ENCODE peak calls at places on chromosomes 12 and 14, in seven cellular contexts. J is H9, V is mesendoderm, U is IMR-90, I is neuronal stem cell, O is trophoblast cell, H is mesenchymal stem cell. L is an unnamed sample.

GRCh38 chr12:45725631-45726593 is 3.6 kb upstream of the ARID2 start:
- DNase-seq in I (peak), O (peak), J (no peak), U (peak), H (peak), V (peak), L (no peak)

GRCh38 chr14:63982629-63983028 is 129.8 kb downstream of the SYNE2 start:
- DNase-seq in H (no peak), I (no peak), U (no peak), V (no peak), J (no peak), O (no peak), L (no peak)

GRCh38 chr12:80690090-80690489 is 17.3 kb upstream of the MYF6 start:
- DNase-seq in I (no peak), H (no peak), V (no peak), U (no peak), O (no peak), J (no peak), L (no peak)

GRCh38 chr14:94355191-94355794 is 32.2 kb upstream of the SERPINA6 start:
- DNase-seq in O (peak), V (peak), J (peak), U (peak), I (peak), H (no peak), L (peak)

GRCh38 chr12:6199531-6200265 is 502 bp upstream of the CD9 start:
- DNase-seq in V (peak), U (no peak), O (no peak), I (no peak), J (peak), H (peak), L (peak)

GRCh38 chr12:54369597-54370217 is 5.4 kb upstream of the GPR84 start:
- DNase-seq in V (no peak), O (no peak), H (no peak), U (no peak), J (peak), I (no peak), L (no peak)

GRCh38 chr12:130796985-130797686 is 41.9 kb downstream of the STX2 start:
- DNase-seq in J (no peak), U (no peak), O (peak), H (no peak), V (no peak), I (no peak), L (no peak)

GRCh38 chr12:71710276-71711125 is 24.6 kb downstream of the TMEM19 start:
- DNase-seq in U (peak), V (peak), J (no peak), O (peak), I (no peak), H (peak), L (peak)

GRCh38 chr12:108193922-108194321 is 64.8 kb downstream of the WSCD2 start:
- DNase-seq in U (peak), I (peak), V (peak), O (no peak), H (no peak), J (no peak), L (no peak)

GRCh38 chr12:104426926-104427546 is 29.7 kb upstream of the CHST11 start:
- DNase-seq in H (peak), V (no peak), J (no peak), U (peak), I (no peak), O (peak), L (no peak)

GRCh38 chr12:15486859-15487258 is 164.6 kb downstream of the PTPRO start:
- DNase-seq in V (no peak), O (no peak), I (no peak), U (no peak), J (no peak), H (no peak), L (no peak)

DNA sequence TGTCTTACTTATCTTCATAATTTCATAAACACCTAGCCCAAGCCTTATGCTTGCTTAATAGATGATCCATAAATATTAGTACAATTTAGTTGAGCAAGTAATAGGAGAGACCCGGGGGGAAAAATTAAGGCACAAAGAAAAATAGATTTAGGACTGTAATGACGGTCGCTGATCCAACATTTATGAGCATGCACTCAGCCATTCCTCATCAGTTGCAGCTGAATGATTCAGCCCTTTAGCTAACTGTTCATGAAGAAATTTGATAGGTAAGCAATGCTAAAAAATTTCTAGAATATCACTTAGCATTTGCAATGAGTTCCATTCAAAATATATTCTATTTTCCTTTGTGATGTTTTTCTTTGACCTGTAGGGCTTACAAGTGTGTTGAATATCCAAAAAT is 163.2 kb downstream of the PTPRO start:
- DNase-seq in H (no peak), O (no peak), J (no peak), V (no peak), U (no peak), I (no peak), L (no peak)
- H2BK120ac ChIP-seq in H (no peak), O (no peak), J (no peak), V (no peak), U (no peak), I (no peak), L (no peak)

DNA sequence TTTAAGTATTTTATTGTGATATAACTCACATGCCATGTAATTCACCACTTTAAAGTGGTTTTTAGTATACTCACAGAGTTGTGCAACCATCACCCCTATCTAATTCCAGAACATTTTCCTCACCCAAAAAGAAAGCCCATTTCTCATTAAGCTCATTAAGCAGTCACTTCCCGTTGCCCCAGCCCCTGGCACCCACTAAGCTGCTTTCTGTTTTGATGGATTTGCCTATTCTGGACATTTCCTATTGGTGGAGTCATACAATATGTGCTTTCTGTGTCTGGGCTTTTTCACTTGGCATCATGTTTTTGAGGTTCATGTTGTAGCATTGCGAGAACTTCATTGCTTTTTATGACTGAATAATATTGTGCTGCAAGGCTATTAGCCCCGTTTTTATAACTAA is 66.0 kb downstream of the ARL6IP4 start:
- DNase-seq in I (no peak), U (no peak), J (no peak), H (no peak), O (no peak), V (no peak), L (no peak)
- H2BK120ac ChIP-seq in I (no peak), U (no peak), J (no peak), H (no peak), O (no peak), V (no peak), L (no peak)

DNA sequence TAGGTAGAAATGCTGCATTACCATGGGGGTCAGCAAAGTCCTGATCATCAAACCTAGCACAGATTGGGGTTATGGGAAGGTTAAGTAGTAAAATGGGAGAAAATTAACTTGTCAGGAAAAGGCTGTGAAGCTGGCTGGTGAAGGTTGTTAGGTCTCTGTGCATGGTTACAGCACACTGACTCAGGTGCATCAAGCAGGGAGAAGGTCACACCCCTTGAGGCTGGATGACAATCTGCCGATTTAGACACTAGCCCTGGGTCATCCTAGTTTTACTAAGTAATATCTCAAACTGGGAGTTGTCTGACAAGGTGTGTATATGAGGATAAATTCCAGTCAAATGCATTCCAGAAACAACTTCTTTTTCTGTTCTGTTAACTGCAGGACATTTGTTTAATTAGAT is 271.1 kb upstream of the LRIG3 start:
- DNase-seq in I (no peak), O (no peak), H (no peak), J (no peak), U (no peak), V (no peak), L (no peak)
- H2BK120ac ChIP-seq in I (no peak), O (no peak), H (no peak), J (no peak), U (no peak), V (no peak), L (no peak)

DNA sequence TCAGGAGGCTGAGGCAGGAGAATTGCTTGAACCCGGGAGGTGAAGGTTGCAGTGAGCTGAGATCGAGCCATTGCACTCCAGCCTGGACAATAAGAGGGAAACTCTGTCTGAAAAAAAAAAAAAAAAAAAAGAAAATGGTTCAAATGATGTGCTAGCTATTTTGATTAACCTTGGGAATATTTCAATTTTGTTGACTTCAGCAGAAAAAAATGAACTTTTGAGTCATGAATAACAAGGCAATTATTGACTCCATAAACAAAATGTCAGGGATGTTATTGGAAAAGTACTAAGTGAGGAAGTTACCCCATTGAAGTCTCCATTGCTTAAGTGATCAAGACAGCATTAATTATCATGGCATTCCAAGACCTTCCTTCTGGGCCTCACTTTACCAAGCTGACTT is 10.6 kb upstream of the PKP2 start:
- DNase-seq in H (no peak), I (no peak), V (no peak), J (no peak), U (no peak), O (no peak), L (no peak)
- H2BK120ac ChIP-seq in H (no peak), I (no peak), V (no peak), J (no peak), U (no peak), O (no peak), L (no peak)

GRCh38 chr12:3038166-3038565 is 39.0 kb upstream of the TSPAN9 start:
- DNase-seq in I (no peak), H (no peak), J (no peak), U (no peak), O (no peak), V (no peak), L (no peak)

GRCh38 chr12:3035815-3036702 is 41.1 kb upstream of the TSPAN9 start:
- DNase-seq in I (no peak), V (no peak), O (no peak), H (no peak), J (no peak), U (peak), L (no peak)

GRCh38 chr12:3035171-3035570 is 42.0 kb upstream of the TSPAN9 start:
- DNase-seq in U (peak), J (no peak), I (no peak), H (no peak), O (peak), V (no peak), L (no peak)

GRCh38 chr12:3038931-3039510 is 38.2 kb upstream of the TSPAN9 start:
- DNase-seq in U (no peak), O (no peak), H (no peak), J (no peak), V (no peak), I (no peak), L (no peak)

GRCh38 chr12:3036901-3037600 is 40.1 kb upstream of the TSPAN9 start:
- DNase-seq in I (no peak), V (no peak), U (no peak), H (no peak), O (no peak), J (no peak), L (no peak)
- H2BK120ac ChIP-seq in I (no peak), V (no peak), U (no peak), H (no peak), O (no peak), J (no peak), L (no peak)

GRCh38 chr14:42378880-42379279 is 772.2 kb downstream of the LRFN5 start:
- DNase-seq in J (peak), H (no peak), V (no peak), I (no peak), U (no peak), O (no peak), L (no peak)
- H2BK120ac ChIP-seq in J (no peak), H (no peak), V (no peak), I (no peak), U (no peak), O (no peak), L (no peak)